ENCODE peak calls at places on chromosomes 12 and 14, in four cellular contexts. K is transverse colon; M is CD4-positive, alpha-beta memory T cell; L is CD4-positive, CD25-positive, alpha-beta regulatory T cell. B is an unnamed sample.

GRCh38 chr12:40390980-40391379 is 166.2 kb downstream of the LRRK2 start:
- DNase-seq in K (no peak), M (no peak), L (no peak), B (no peak)

GRCh38 chr12:57939291-57939690 is 2.1 kb upstream of the ATP23 start:
- DNase-seq in K (no peak), M (no peak), L (no peak), B (no peak)

GRCh38 chr14:28767851-28768548 is 1.4 kb downstream of the FOXG1 start:
- DNase-seq in K (no peak), M (no peak), L (no peak), B (no peak)

GRCh38 chr14:34722723-34723545 is 8.5 kb upstream of the CFL2 start:
- DNase-seq in K (peak; percentile 27), M (no peak), L (peak; percentile 9), B (no peak)

GRCh38 chr12:52130695-52131094 is 51.2 kb downstream of the SMIM41 start:
- DNase-seq in K (no peak), M (no peak), L (no peak), B (no peak)

GRCh38 chr12:2299207-2299606 is 246.4 kb downstream of the CACNA1C start:
- DNase-seq in K (no peak), M (no peak), L (no peak), B (no peak)

GRCh38 chr14:86961106-86961716 is 1031.8 kb downstream of the GALC start:
- DNase-seq in K (no peak), M (no peak), L (no peak), B (no peak)

GRCh38 chr12:48927261-48927660 is 2.0 kb upstream of the FKBP11 start:
- DNase-seq in K (no peak), M (no peak), L (no peak), B (no peak)

GRCh38 chr12:67989184-67989965 is at the start of gene IFNG-AS1:
- DNase-seq in K (peak; percentile 26), M (peak; percentile 60), L (no peak), B (no peak)

GRCh38 chr14:21913759-21914158 is 240.1 kb upstream of the OR4E1 start:
- DNase-seq in K (peak; percentile 56), M (peak; percentile 86), L (peak; percentile 71), B (no peak)

GRCh38 chr12:104462325-104462724 is 5.6 kb downstream of the CHST11 start:
- DNase-seq in K (no peak), M (no peak), L (no peak), B (no peak)

GRCh38 chr12:127987199-127987901 is 279.6 kb upstream of the TMEM132C start:
- DNase-seq in K (no peak), M (no peak), L (no peak), B (no peak)

GRCh38 chr14:22820731-22821130 is 5.5 kb upstream of the SLC7A7 start:
- DNase-seq in K (no peak), M (no peak), L (no peak), B (no peak)

GRCh38 chr12:124976999-124977398 is 11.9 kb downstream of the DHX37 start:
- DNase-seq in K (no peak), M (no peak), L (no peak), B (no peak)

GRCh38 chr14:88804035-88804434 is 11.3 kb upstream of the EML5 start:
- DNase-seq in K (no peak), M (no peak), L (no peak), B (no peak)

DNA sequence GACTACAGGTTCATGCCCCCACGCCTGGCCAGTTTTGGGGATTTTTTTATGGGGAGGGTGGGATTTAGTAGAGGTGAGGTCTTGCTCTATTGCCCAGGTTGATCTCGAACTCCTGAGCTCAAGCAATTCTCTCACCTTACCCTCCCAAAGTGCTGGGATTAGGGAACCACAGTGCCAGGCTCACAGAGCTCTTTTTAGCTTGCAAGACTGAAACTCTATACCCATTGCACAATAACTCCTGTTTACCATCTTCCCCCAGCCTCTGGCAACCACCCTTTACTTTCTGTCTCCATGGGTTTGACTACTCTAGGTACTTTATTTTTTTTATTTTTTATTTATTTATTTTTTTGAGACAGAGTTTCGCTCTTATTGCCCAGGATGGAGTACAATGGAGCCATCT is 25.7 kb upstream of the CDK17 start:
- DNase-seq in K (no peak), M (no peak), L (no peak), B (no peak)
- H3K4me1 ChIP-seq in K (no peaks in the 10 kb centered on the region), M (peaks cover 15% of the 10 kb centered on the region), L (peaks cover 7% of the 10 kb centered on the region), B (peaks cover 11% of the 10 kb centered on the region)

GRCh38 chr12:122201381-122201780 is 2.1 kb upstream of the B3GNT4 start:
- DNase-seq in K (no peak), M (no peak), L (no peak), B (no peak)
- H3K27me3 ChIP-seq in K (peaks cover 86% of the 10 kb centered on the region), M (no peaks in the 10 kb centered on the region), L (peaks cover 11% of the 10 kb centered on the region), B (peaks cover 5% of the 10 kb centered on the region)

GRCh38 chr14:73723411-73723798 is 9.2 kb upstream of the PNMA1 start:
- DNase-seq in K (no peak), M (no peak), L (no peak), B (no peak)
- H3K4me1 ChIP-seq in K (peaks cover 22% of the 10 kb centered on the region), M (peaks cover 45% of the 10 kb centered on the region), L (peaks cover 18% of the 10 kb centered on the region), B (peaks cover 68% of the 10 kb centered on the region)

DNA sequence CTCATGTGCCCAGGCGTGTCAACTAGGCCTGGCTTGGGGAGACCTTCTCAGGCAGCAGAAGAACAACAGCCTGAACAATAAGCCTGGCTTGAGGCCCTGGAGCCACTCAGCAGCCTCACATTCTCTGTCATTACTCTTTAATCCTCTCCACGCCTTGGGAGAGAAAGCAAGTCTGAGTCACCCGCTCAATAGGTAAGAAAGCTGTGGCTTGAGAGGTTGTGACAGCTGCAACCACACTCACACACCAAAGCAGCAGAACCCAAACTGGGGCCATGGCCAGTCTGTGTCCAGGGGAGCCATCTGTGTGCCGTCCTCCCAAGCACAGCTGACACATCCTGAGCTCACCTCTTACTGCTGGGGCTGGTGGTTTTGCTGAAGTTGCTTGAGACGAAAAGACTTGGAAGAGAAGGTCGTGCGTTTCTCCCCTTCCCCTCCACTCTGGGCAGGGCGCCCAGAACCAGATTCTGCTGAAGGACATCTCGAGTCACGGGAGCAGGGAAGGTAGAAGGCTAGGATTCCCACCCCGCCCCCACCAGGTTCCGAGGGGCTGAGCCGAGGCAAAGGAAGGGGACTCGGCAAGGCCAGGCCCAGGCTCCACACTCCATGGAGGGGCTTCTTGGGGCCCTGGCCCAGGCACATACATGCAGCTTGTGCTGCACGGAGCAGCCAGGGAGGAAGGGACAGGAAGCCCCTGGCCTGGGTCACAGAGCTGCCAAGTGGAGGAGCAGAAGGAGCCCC is 5.5 kb downstream of the TMEM63C start:
- DNase-seq in K (peak; percentile 16), M (no peak), L (no peak), B (no peak)
- H3K27me3 ChIP-seq in K (peaks cover 17% of the 10 kb centered on the region), M (no peaks in the 10 kb centered on the region), L (peaks cover 5% of the 10 kb centered on the region), B (peaks cover 4% of the 10 kb centered on the region)

GRCh38 chr14:29802211-29802610 is 125.4 kb downstream of the PRKD1 start:
- DNase-seq in K (no peak), M (no peak), L (no peak), B (no peak)

GRCh38 chr14:29798776-29799175 is 128.9 kb downstream of the PRKD1 start:
- DNase-seq in K (no peak), M (no peak), L (no peak), B (no peak)

GRCh38 chr14:29799718-29800117 is 127.9 kb downstream of the PRKD1 start:
- DNase-seq in K (no peak), M (no peak), L (no peak), B (no peak)

GRCh38 chr14:29803045-29803444 is 124.6 kb downstream of the PRKD1 start:
- DNase-seq in K (no peak), M (no peak), L (no peak), B (no peak)

DNA sequence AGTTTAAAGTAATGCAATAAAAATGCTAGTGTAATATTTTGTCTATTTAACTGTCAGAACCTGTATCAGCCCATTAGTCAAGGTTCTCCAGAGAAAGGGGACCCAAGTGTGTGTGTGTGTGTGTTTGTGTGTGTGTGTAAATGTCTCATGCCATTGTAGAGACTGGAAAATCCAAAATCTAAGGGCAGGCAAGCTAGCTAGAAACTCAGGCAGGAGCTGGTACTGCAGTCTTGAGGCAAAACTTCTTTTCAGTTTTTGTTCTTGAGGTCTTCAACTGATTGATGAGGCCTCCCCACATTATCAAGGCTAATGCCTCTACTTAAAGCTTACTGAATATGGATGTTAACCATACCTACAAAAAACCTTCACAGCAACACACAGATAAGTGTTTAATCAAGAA is 126.7 kb downstream of the PRKD1 start:
- DNase-seq in K (no peak), M (no peak), L (no peak), B (no peak)
- H3K4me1 ChIP-seq in K (no peaks in the 10 kb centered on the region), M (no peaks in the 10 kb centered on the region), L (no peaks in the 10 kb centered on the region), B (peaks cover 22% of the 10 kb centered on the region)

GRCh38 chr12:113118142-113118541 is 17.4 kb downstream of the RASAL1 start:
- DNase-seq in K (no peak), M (no peak), L (no peak), B (no peak)
- H3K27me3 ChIP-seq in K (peaks cover 5% of the 10 kb centered on the region), M (no peaks in the 10 kb centered on the region), L (no peaks in the 10 kb centered on the region), B (no peaks in the 10 kb centered on the region)

GRCh38 chr14:92607251-92607650 is 93.7 kb downstream of the RIN3 start:
- DNase-seq in K (no peak), M (no peak), L (no peak), B (no peak)

GRCh38 chr14:92613008-92613658 is 99.6 kb downstream of the RIN3 start:
- DNase-seq in K (peak; percentile 50), M (peak; percentile 62), L (peak; percentile 46), B (no peak)

GRCh38 chr14:92610849-92611271 is 97.3 kb downstream of the RIN3 start:
- DNase-seq in K (peak; percentile 80), M (no peak), L (no peak), B (no peak)

GRCh38 chr14:92607702-92608429 is 94.3 kb downstream of the RIN3 start:
- DNase-seq in K (no peak), M (no peak), L (no peak), B (no peak)

DNA sequence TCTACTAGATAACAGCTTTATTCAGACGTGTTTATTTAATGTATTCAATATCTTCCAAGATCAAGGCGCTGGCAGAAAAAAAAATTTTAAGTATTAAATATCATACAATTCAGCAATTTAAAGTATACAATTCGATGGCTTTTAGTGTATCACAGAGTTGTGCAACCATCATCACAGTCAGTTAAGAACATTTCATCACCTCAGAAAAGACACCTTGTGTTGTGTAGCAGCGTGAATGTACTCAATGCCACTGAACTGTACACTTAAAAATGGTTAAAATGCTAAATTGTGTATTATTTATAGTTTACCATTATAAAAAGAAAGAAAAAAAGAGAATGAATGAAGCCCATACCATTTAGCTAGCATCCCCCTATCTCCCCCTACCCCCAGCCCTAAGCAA is 96.4 kb downstream of the RIN3 start:
- DNase-seq in K (no peak), M (no peak), L (no peak), B (no peak)
- H3K4me1 ChIP-seq in K (peaks cover 26% of the 10 kb centered on the region), M (peaks cover 29% of the 10 kb centered on the region), L (peaks cover 29% of the 10 kb centered on the region), B (peaks cover 32% of the 10 kb centered on the region)